ENCODE peak calls at places on chromosomes 6 and 20, in four cellular contexts. O, U, M and N are unnamed samples.

GRCh38 chr20:4038047-4038459 is 22.7 kb upstream of the RNF24 start:
- DNase-seq in U (no peak), M (peak), O (no peak), N (no peak)

GRCh38 chr6:33192671-33193602 is 670 bp upstream of the COL11A2 start:
- DNase-seq in O (no peak), M (no peak), U (no peak), N (no peak)

GRCh38 chr6:45514454-45514853 is 136.7 kb upstream of the SUPT3H start:
- DNase-seq in U (no peak), M (no peak), O (no peak), N (no peak)

GRCh38 chr20:46954490-46955038 is 59.9 kb downstream of the EYA2 start:
- DNase-seq in O (no peak), M (no peak), U (peak), N (no peak)

GRCh38 chr6:108771421-108771820 is 76.8 kb upstream of the ARMC2 start:
- DNase-seq in U (no peak), M (no peak), O (no peak), N (no peak)

GRCh38 chr6:11987390-11987789 is 24.7 kb upstream of the HIVEP1 start:
- DNase-seq in M (no peak), U (no peak), O (no peak), N (no peak)

GRCh38 chr20:32982617-32983458 is 21.4 kb downstream of the SUN5 start:
- DNase-seq in U (no peak), O (no peak), M (no peak), N (peak)

GRCh38 chr6:129586815-129587214 is 123.2 kb downstream of the ARHGAP18 start:
- DNase-seq in O (no peak), M (no peak), U (no peak), N (no peak)

GRCh38 chr20:8082999-8083398 is 49.1 kb upstream of the PLCB1 start:
- DNase-seq in M (no peak), U (no peak), O (no peak), N (no peak)

GRCh38 chr20:32017711-32018251 is 7.5 kb downstream of the CCM2L start:
- DNase-seq in M (peak), O (peak), U (no peak), N (no peak)

GRCh38 chr6:148335582-148335981 is 7.1 kb upstream of the SASH1 start:
- DNase-seq in O (no peak), M (no peak), U (no peak), N (no peak)

GRCh38 chr6:136788069-136788902 is 4.0 kb downstream of the MAP3K5 start:
- DNase-seq in M (no peak), U (no peak), O (no peak), N (peak)

GRCh38 chr20:17504326-17504897 is 26.8 kb downstream of the BFSP1 start:
- DNase-seq in M (no peak), O (no peak), U (no peak), N (no peak)

GRCh38 chr6:56956481-56956880 is 1.6 kb downstream of the BEND6 start:
- DNase-seq in O (no peak), M (no peak), U (no peak), N (no peak)
- H3K4me3 ChIP-seq in O (peak), M (no peak), U (peak), N (no peak)

GRCh38 chr6:105991561-105992314 is 94.4 kb upstream of the PRDM1 start:
- DNase-seq in O (no peak), M (peak), U (no peak), N (no peak)

GRCh38 chr6:105993769-105994521 is 92.2 kb upstream of the PRDM1 start:
- DNase-seq in M (peak), O (no peak), U (no peak), N (no peak)

GRCh38 chr6:105993341-105993740 is 92.8 kb upstream of the PRDM1 start:
- DNase-seq in M (no peak), O (no peak), U (no peak), N (no peak)

GRCh38 chr6:105990151-105990550 is 96.0 kb upstream of the PRDM1 start:
- DNase-seq in O (no peak), M (no peak), U (no peak), N (no peak)

DNA sequence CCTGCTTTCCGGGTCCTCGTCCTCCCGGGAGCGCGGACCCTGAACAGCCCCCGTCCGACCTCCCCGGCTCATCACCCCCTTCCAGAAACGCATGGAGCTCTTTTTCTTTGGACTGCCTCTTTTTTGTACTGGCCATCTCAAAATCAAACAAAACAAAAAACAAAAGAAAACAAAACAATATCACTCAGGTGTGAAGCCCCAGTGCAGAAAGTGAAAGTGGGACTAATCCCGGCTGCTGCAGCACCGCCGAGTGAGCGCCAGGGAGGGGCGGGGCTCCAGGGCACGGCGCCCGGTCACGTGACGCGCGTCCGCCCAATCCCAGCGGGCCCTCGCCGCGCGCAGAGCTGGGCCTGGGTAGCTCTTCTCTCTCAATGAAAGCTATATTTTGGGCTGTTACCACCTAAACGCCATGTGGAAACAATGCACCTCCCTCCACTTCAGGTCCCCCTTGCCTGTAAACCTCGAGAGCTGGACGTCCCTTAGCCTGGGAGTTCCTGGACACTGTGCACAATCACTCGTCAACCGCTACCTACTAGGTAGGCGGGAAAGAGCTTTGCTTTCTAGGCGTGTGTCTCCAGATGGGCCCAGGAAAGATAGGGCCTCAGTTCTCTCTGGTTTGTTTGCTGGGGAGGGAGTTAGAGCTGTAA is 93.7 kb upstream of the PRDM1 start:
- DNase-seq in O (no peak), M (peak), U (peak), N (no peak)
- TF ChIP-seq CTCF in O (no peak), M (no peak), U (no peak), N (no peak)

GRCh38 chr6:149454405-149454848 is 30.4 kb downstream of the ZC3H12D start:
- DNase-seq in M (no peak), U (no peak), O (no peak), N (peak)
- H3K4me3 ChIP-seq in M (no peak), U (no peak), O (no peak), N (no peak)

GRCh38 chr20:6298049-6298448 is 175.2 kb upstream of the FERMT1 start:
- DNase-seq in M (no peak), O (no peak), U (no peak), N (no peak)

GRCh38 chr20:6299451-6299850 is 176.6 kb upstream of the FERMT1 start:
- DNase-seq in M (no peak), O (no peak), U (no peak), N (no peak)

GRCh38 chr20:6295026-6295425 is 172.2 kb upstream of the FERMT1 start:
- DNase-seq in O (no peak), U (no peak), M (no peak), N (no peak)

GRCh38 chr20:6295477-6296256 is 172.8 kb upstream of the FERMT1 start:
- DNase-seq in O (no peak), M (no peak), U (no peak), N (no peak)
- TF ChIP-seq CTCF in O (no peak), M (no peak), U (no peak), N (no peak)

DNA sequence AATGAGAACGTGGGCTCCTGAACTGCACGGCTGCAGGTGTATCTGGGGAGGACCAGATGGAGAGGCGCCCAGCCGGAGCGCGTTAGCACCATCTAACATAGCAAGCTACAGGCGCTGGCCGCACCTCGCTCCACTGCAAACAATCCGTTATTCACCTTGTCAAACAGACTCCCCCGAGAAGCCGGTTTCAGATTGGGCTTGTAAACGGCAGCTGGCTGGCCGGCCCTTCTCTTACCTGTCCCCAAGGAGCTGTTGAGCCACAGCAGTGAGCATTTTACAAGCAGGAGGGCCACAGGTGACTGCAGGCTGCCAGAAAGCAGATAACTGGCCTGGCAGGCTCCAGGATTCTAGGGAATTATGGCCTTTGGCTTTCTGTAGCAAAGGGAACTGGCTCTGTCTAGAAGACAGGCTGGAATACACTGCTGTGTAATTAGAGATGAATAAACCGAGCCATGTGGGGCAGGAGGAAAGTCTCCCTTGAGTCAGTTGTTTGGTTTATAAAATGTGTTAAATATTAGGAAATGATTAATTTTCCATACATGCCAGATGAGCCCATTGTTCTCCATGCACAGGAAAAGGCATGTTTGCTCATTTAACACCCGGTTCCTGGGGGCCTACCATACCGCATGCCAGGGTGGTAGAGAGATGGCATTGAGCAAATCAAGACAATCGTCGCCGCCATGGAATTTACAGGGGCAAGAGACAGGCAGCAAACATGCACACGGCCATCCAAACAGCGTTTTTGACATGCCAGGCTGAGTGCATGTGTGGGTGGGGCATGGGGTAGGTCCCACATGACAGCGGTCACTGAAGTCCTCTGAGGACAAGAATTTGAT is 159.3 kb downstream of the NFATC2 start:
- DNase-seq in O (no peak), M (no peak), U (no peak), N (no peak)
- H3K4me3 ChIP-seq in O (no peak), M (no peak), U (no peak), N (no peak)

GRCh38 chr20:34829191-34829590 is 3.7 kb upstream of the NCOA6 start:
- DNase-seq in U (no peak), O (no peak), M (no peak), N (no peak)
- TF ChIP-seq CTCF in U (no peak), O (no peak), M (no peak), N (no peak)

GRCh38 chr6:42138630-42139619 is 3.5 kb downstream of the C6orf132 start:
- DNase-seq in M (no peak), U (no peak), O (no peak), N (no peak)
- H3K4me3 ChIP-seq in M (no peak), U (no peak), O (peak), N (no peak)

GRCh38 chr6:4057036-4057435 is 21.9 kb downstream of the FAM217A start:
- DNase-seq in U (no peak), M (no peak), O (no peak), N (no peak)

GRCh38 chr6:4059115-4059777 is 19.7 kb downstream of the FAM217A start:
- DNase-seq in M (peak), O (no peak), U (peak), N (peak)

GRCh38 chr6:4055420-4056041 is 23.4 kb downstream of the FAM217A start:
- DNase-seq in U (peak), M (no peak), O (peak), N (peak)
- TF ChIP-seq CTCF in U (peak), M (no peak), O (peak), N (peak)

DNA sequence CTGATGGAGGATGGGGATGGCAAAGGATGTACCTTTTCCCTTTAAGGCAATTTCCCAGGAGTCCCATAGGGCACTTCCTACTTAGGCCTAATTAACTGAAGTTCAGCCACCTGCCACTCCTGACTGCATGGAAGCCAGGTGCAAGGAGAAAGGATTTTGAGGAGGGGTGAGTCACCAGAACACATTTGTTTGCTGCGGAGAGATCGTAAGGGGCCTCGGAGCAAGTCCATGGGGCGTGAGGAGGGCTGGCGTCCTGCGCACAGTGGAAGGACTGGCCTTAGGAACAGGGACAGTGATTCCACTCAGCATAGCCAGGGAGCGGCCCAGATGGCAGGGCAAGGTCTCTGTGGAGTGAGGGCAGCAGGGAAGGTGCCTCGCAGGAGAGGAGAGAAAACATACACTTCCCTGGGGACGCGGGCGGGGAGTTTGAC is 11.8 kb upstream of the MAP1LC3A start:
- DNase-seq in O (no peak), M (no peak), U (no peak), N (no peak)
- H3K4me3 ChIP-seq in O (no peak), M (no peak), U (no peak), N (no peak)

GRCh38 chr6:35920793-35921732 is at the start of gene SRPK1:
- DNase-seq in M (peak), U (peak), O (peak), N (peak)
- TF ChIP-seq CTCF in M (no peak), U (no peak), O (no peak), N (no peak)